ENCODE peak calls at places on chromosomes 7 and 10, in eight cellular contexts. K is substantia nigra; Z is tibial artery; B is NCI-H1105; S is Daoy; A is T-cell; L is activated CD8-positive, alpha-beta memory T cell treated with anti-CD3 and anti-CD28 coated beads, Interleukin-2, amount 50 U/mL, for 48 hours; R is activated naive CD4-positive, alpha-beta T cell treated with anti-CD3 and anti-CD28 coated beads, Interleukin-2, amount 10 ng/mL, durations not matched to agents 7 days and 5 days. Q is an unnamed sample.
A peak's percentile ranks its signal among the peaks of the same experiment; 100 is the strongest.

GRCh38 chr7:132234751-132235150 is 341.5 kb downstream of the PLXNA4 start:
- DNase-seq in K (no peak), Z (no peak), B (no peak), S (no peak), A (no peak), L (no peak), R (no peak), Q (no peak)

GRCh38 chr10:47164126-47164799 is 135.7 kb upstream of the GDF10 start:
- DNase-seq in K (no peak), Z (no peak), B (no peak), S (peak; percentile 89), A (no peak), L (no peak), R (no peak), Q (peak; percentile 59)

GRCh38 chr10:109922353-109922975 is 847 bp downstream of the XPNPEP1 start:
- DNase-seq in K (no peak), Z (no peak), B (no peak), S (no peak), A (no peak), L (no peak), R (no peak), Q (no peak)

GRCh38 chr10:120392671-120393079 is 64.4 kb upstream of the PLPP4 start:
- DNase-seq in K (no peak), Z (no peak), B (peak; percentile 15), S (no peak), A (no peak), L (no peak), R (no peak), Q (no peak)

GRCh38 chr7:87810130-87810529 is 66.0 kb downstream of the SLC25A40 start:
- DNase-seq in K (no peak), Z (no peak), B (no peak), S (no peak), A (no peak), L (no peak), R (no peak), Q (no peak)

GRCh38 chr10:127092916-127093315 is 103.5 kb downstream of the INSYN2A start:
- DNase-seq in K (no peak), Z (no peak), B (no peak), S (no peak), A (no peak), L (no peak), R (no peak), Q (no peak)

GRCh38 chr10:89164920-89165319 is 42.2 kb downstream of the CH25H start:
- DNase-seq in K (no peak), Z (no peak), B (no peak), S (no peak), A (no peak), L (no peak), R (no peak), Q (no peak)

GRCh38 chr10:77801474-77802238 is 124.9 kb downstream of the DLG5 start:
- DNase-seq in K (no peak), Z (no peak), B (no peak), S (peak; percentile 33), A (peak; percentile 18), L (peak; percentile 71), R (peak; percentile 55), Q (no peak)

GRCh38 chr10:12741255-12741915 is 260.1 kb downstream of the CCDC3 start:
- DNase-seq in K (no peak), Z (peak; percentile 75), B (no peak), S (no peak), A (no peak), L (no peak), R (no peak), Q (no peak)

GRCh38 chr7:71636329-71636728 is 504.4 kb downstream of the GALNT17 start:
- DNase-seq in K (no peak), Z (no peak), B (no peak), S (peak; percentile 32), A (no peak), L (no peak), R (no peak), Q (no peak)

GRCh38 chr10:44398747-44399477 is 14.0 kb upstream of the CXCL12 start:
- DNase-seq in K (no peak), Z (no peak), B (no peak), S (no peak), A (no peak), L (no peak), R (no peak), Q (peak; percentile 54)

GRCh38 chr10:109726473-109726872 is 196.8 kb downstream of the XPNPEP1 start:
- DNase-seq in K (no peak), Z (no peak), B (no peak), S (no peak), A (no peak), L (no peak), R (no peak), Q (peak; percentile 70)